ENCODE peak calls at places on chromosomes 7 and 10, in five cellular contexts. One of them, this sample, is unnamed.

GRCh38 chr10:122162566-122163181 is 108.4 kb upstream of the BTBD16 start:
- DNase-seq in BJ: no peak
- DNase-seq in fibroblast of lung: no peak
- DNase-seq in left ventricle myocardium inferior: no peak
- DNase-seq in suprapubic skin: no peak
- DNase-seq in this sample: no peak

GRCh38 chr10:79066460-79067240 is 2.1 kb upstream of the ZMIZ1 start:
- DNase-seq in BJ: no peak
- DNase-seq in fibroblast of lung: peak; percentile 51
- DNase-seq in left ventricle myocardium inferior: no peak
- DNase-seq in suprapubic skin: no peak
- DNase-seq in this sample: no peak

GRCh38 chr10:46787321-46787615 is 124.0 kb upstream of the PTPN20 start:
- DNase-seq in BJ: no peak
- DNase-seq in fibroblast of lung: peak; percentile 73
- DNase-seq in left ventricle myocardium inferior: no peak
- DNase-seq in suprapubic skin: peak; percentile 50
- DNase-seq in this sample: peak; percentile 64

GRCh38 chr7:35430547-35431153 is 176.8 kb upstream of the TBX20 start:
- DNase-seq in BJ: no peak
- DNase-seq in fibroblast of lung: no peak
- DNase-seq in left ventricle myocardium inferior: no peak
- DNase-seq in suprapubic skin: no peak
- DNase-seq in this sample: no peak

GRCh38 chr10:62095341-62096071 is 173.1 kb downstream of the RTKN2 start:
- DNase-seq in BJ: no peak
- DNase-seq in fibroblast of lung: peak; percentile 89
- DNase-seq in left ventricle myocardium inferior: no peak
- DNase-seq in suprapubic skin: no peak
- DNase-seq in this sample: no peak

GRCh38 chr10:73968101-73968515 is 29.8 kb upstream of the VCL start:
- DNase-seq in BJ: no peak
- DNase-seq in fibroblast of lung: peak; percentile 50
- DNase-seq in left ventricle myocardium inferior: no peak
- DNase-seq in suprapubic skin: no peak
- DNase-seq in this sample: no peak

GRCh38 chr7:15954671-15955354 is 268.3 kb upstream of the MEOX2 start:
- DNase-seq in BJ: no peak
- DNase-seq in fibroblast of lung: no peak
- DNase-seq in left ventricle myocardium inferior: no peak
- DNase-seq in suprapubic skin: no peak
- DNase-seq in this sample: no peak

GRCh38 chr7:24724451-24725190 is 32.6 kb downstream of the GSDME start:
- DNase-seq in BJ: no peak
- DNase-seq in fibroblast of lung: no peak
- DNase-seq in left ventricle myocardium inferior: no peak
- DNase-seq in suprapubic skin: no peak
- DNase-seq in this sample: no peak

GRCh38 chr10:71509444-71509843 is 112.7 kb downstream of the CDH23 start:
- DNase-seq in BJ: no peak
- DNase-seq in fibroblast of lung: no peak
- DNase-seq in left ventricle myocardium inferior: no peak
- DNase-seq in suprapubic skin: no peak
- DNase-seq in this sample: peak; percentile 12

GRCh38 chr10:62912086-62912485 is 95.9 kb upstream of the EGR2 start:
- DNase-seq in BJ: no peak
- DNase-seq in fibroblast of lung: no peak
- DNase-seq in left ventricle myocardium inferior: no peak
- DNase-seq in suprapubic skin: no peak
- DNase-seq in this sample: no peak

GRCh38 chr10:112507988-112508387 is 61.0 kb downstream of the VTI1A start:
- DNase-seq in BJ: no peak
- DNase-seq in fibroblast of lung: no peak
- DNase-seq in left ventricle myocardium inferior: no peak
- DNase-seq in suprapubic skin: no peak
- DNase-seq in this sample: no peak

GRCh38 chr7:142669074-142669654 is 80.1 kb upstream of the PRSS1 start:
- DNase-seq in BJ: no peak
- DNase-seq in fibroblast of lung: peak; percentile 22
- DNase-seq in left ventricle myocardium inferior: no peak
- DNase-seq in suprapubic skin: no peak
- DNase-seq in this sample: peak; percentile 11

GRCh38 chr10:102420810-102421644 is at the start of gene FBXL15:
- DNase-seq in BJ: peak; percentile 68
- DNase-seq in fibroblast of lung: peak; percentile 97
- DNase-seq in left ventricle myocardium inferior: peak; percentile 96
- DNase-seq in suprapubic skin: peak; percentile 99
- DNase-seq in this sample: peak; percentile 95

GRCh38 chr10:11016959-11017574 is 605 bp upstream of the CELF2 start:
- DNase-seq in BJ: no peak
- DNase-seq in fibroblast of lung: peak; percentile 26
- DNase-seq in left ventricle myocardium inferior: no peak
- DNase-seq in suprapubic skin: no peak
- DNase-seq in this sample: no peak

GRCh38 chr7:98830972-98831548 is 38.8 kb downstream of the TMEM130 start:
- DNase-seq in BJ: no peak
- DNase-seq in fibroblast of lung: no peak
- DNase-seq in left ventricle myocardium inferior: no peak
- DNase-seq in suprapubic skin: no peak
- DNase-seq in this sample: no peak

GRCh38 chr10:79132681-79133381 is 64.1 kb downstream of the ZMIZ1 start:
- DNase-seq in BJ: no peak
- DNase-seq in fibroblast of lung: no peak
- DNase-seq in left ventricle myocardium inferior: no peak
- DNase-seq in suprapubic skin: no peak
- DNase-seq in this sample: no peak

GRCh38 chr10:79405221-79405994 is 40.0 kb downstream of the ZCCHC24 start:
- DNase-seq in BJ: no peak
- DNase-seq in fibroblast of lung: peak; percentile 87
- DNase-seq in left ventricle myocardium inferior: no peak
- DNase-seq in suprapubic skin: peak; percentile 56
- DNase-seq in this sample: no peak

GRCh38 chr10:71255817-71256660 is 43.7 kb downstream of the UNC5B start:
- DNase-seq in BJ: peak; percentile 55
- DNase-seq in fibroblast of lung: peak; percentile 95
- DNase-seq in left ventricle myocardium inferior: peak; percentile 70
- DNase-seq in suprapubic skin: no peak
- DNase-seq in this sample: peak; percentile 74

GRCh38 chr10:49610015-49610734 is at the start of gene SLC18A3:
- DNase-seq in BJ: no peak
- DNase-seq in fibroblast of lung: no peak
- DNase-seq in left ventricle myocardium inferior: no peak
- DNase-seq in suprapubic skin: peak; percentile 42
- DNase-seq in this sample: no peak

GRCh38 chr10:71234970-71235681 is 22.8 kb downstream of the UNC5B start:
- DNase-seq in BJ: peak; percentile 68
- DNase-seq in fibroblast of lung: peak; percentile 71
- DNase-seq in left ventricle myocardium inferior: peak; percentile 81
- DNase-seq in suprapubic skin: peak; percentile 70
- DNase-seq in this sample: peak; percentile 59

GRCh38 chr7:40887099-40887498 is 752.3 kb downstream of the SUGCT start:
- DNase-seq in BJ: no peak
- DNase-seq in fibroblast of lung: peak; percentile 71
- DNase-seq in left ventricle myocardium inferior: no peak
- DNase-seq in suprapubic skin: no peak
- DNase-seq in this sample: peak; percentile 66

GRCh38 chr7:45657890-45658715 is 83.9 kb downstream of the ADCY1 start:
- DNase-seq in BJ: no peak
- DNase-seq in fibroblast of lung: no peak
- DNase-seq in left ventricle myocardium inferior: no peak
- DNase-seq in suprapubic skin: no peak
- DNase-seq in this sample: no peak

GRCh38 chr7:82444220-82445049 is 858 bp upstream of the CACNA2D1 start:
- DNase-seq in BJ: no peak
- DNase-seq in fibroblast of lung: no peak
- DNase-seq in left ventricle myocardium inferior: no peak
- DNase-seq in suprapubic skin: no peak
- DNase-seq in this sample: no peak

GRCh38 chr10:106873770-106874717 is 290.5 kb downstream of the SORCS1 start:
- DNase-seq in BJ: no peak
- DNase-seq in fibroblast of lung: no peak
- DNase-seq in left ventricle myocardium inferior: no peak
- DNase-seq in suprapubic skin: no peak
- DNase-seq in this sample: no peak

GRCh38 chr10:72847681-72848080 is 45.9 kb upstream of the OIT3 start:
- DNase-seq in BJ: no peak
- DNase-seq in fibroblast of lung: no peak
- DNase-seq in left ventricle myocardium inferior: no peak
- DNase-seq in suprapubic skin: no peak
- DNase-seq in this sample: peak; percentile 16

GRCh38 chr7:157020514-157021070 is 10.1 kb upstream of the MNX1 start:
- DNase-seq in BJ: no peak
- DNase-seq in fibroblast of lung: no peak
- DNase-seq in left ventricle myocardium inferior: no peak
- DNase-seq in suprapubic skin: peak; percentile 58
- DNase-seq in this sample: no peak

GRCh38 chr10:52019078-52019644 is 294.9 kb upstream of the DKK1 start:
- DNase-seq in BJ: no peak
- DNase-seq in fibroblast of lung: no peak
- DNase-seq in left ventricle myocardium inferior: no peak
- DNase-seq in suprapubic skin: no peak
- DNase-seq in this sample: no peak

GRCh38 chr10:69434926-69435325 is 16.3 kb upstream of the TSPAN15 start:
- DNase-seq in BJ: no peak
- DNase-seq in fibroblast of lung: no peak
- DNase-seq in left ventricle myocardium inferior: no peak
- DNase-seq in suprapubic skin: no peak
- DNase-seq in this sample: no peak

GRCh38 chr10:130301026-130301892 is 165.1 kb downstream of the GLRX3 start:
- DNase-seq in BJ: no peak
- DNase-seq in fibroblast of lung: peak; percentile 80
- DNase-seq in left ventricle myocardium inferior: peak; percentile 77
- DNase-seq in suprapubic skin: no peak
- DNase-seq in this sample: no peak

DNA sequence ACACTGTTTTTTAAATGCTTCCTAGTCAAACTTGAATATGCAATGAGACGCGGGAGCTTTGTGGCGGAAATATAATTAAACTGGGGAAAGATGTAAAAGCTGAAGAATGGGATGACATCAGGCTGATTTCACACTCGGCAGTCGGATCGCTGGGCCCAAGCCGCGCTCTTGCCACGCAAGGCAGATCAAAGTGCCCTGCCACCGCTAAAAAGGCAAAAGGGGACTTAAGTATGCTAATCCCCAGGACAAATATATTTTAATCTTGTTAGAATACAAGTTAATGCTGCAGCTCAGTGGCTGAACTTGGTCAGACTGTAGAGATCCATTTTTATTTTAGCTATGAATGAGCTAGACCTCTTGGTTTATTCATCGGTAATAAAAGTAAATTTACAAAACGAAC is 13.8 kb downstream of the EN2 start:
- DNase-seq in BJ: no peak
- DNase-seq in fibroblast of lung: no peak
- DNase-seq in left ventricle myocardium inferior: no peak
- DNase-seq in suprapubic skin: no peak
- DNase-seq in this sample: no peak
- H3K27me3 ChIP-seq in BJ: peaks cover 45% of the 10 kb centered on the region
- H3K27me3 ChIP-seq in fibroblast of lung: peaks cover 37% of the 10 kb centered on the region
- H3K27me3 ChIP-seq in left ventricle myocardium inferior: peaks cover 100% of the 10 kb centered on the region
- H3K27me3 ChIP-seq in suprapubic skin: peaks cover 99% of the 10 kb centered on the region
- H3K27me3 ChIP-seq in this sample: peaks cover 61% of the 10 kb centered on the region

GRCh38 chr7:155514296-155514695 is 32.1 kb downstream of the CNPY1 start:
- DNase-seq in BJ: no peak
- DNase-seq in fibroblast of lung: no peak
- DNase-seq in left ventricle myocardium inferior: no peak
- DNase-seq in suprapubic skin: no peak
- DNase-seq in this sample: no peak

GRCh38 chr7:155516466-155516865 is 29.9 kb downstream of the CNPY1 start:
- DNase-seq in BJ: no peak
- DNase-seq in fibroblast of lung: no peak
- DNase-seq in left ventricle myocardium inferior: no peak
- DNase-seq in suprapubic skin: no peak
- DNase-seq in this sample: no peak

GRCh38 chr7:155513543-155514285 is 32.6 kb downstream of the CNPY1 start:
- DNase-seq in BJ: no peak
- DNase-seq in fibroblast of lung: no peak
- DNase-seq in left ventricle myocardium inferior: no peak
- DNase-seq in suprapubic skin: no peak
- DNase-seq in this sample: no peak

GRCh38 chr7:155517452-155517851 is 28.9 kb downstream of the CNPY1 start:
- DNase-seq in BJ: no peak
- DNase-seq in fibroblast of lung: no peak
- DNase-seq in left ventricle myocardium inferior: no peak
- DNase-seq in suprapubic skin: no peak
- DNase-seq in this sample: no peak

DNA sequence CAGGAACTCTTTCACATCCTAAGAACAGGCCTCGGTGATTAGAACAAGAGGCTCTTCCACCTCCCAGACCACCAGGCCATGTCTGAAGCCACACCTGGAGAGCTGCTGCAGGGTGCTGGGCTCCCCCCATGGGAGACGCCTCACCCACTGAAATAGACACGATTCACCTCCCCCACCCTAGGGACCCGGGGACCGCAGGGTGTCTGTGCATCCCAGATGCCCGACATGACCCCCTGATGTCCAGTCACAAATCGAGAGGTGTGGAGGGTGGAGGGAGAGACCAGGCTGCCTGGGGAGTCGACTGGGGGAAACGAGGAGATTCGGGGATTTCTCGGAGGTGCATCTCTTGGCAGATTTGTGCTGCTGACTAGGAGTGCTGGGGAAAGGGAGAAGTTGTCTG is 31.0 kb downstream of the CNPY1 start:
- DNase-seq in BJ: no peak
- DNase-seq in fibroblast of lung: no peak
- DNase-seq in left ventricle myocardium inferior: no peak
- DNase-seq in suprapubic skin: no peak
- DNase-seq in this sample: no peak
- H3K27me3 ChIP-seq in BJ: peaks cover 2% of the 10 kb centered on the region
- H3K27me3 ChIP-seq in fibroblast of lung: peaks cover under 1% of the 10 kb centered on the region
- H3K27me3 ChIP-seq in left ventricle myocardium inferior: peaks cover 100% of the 10 kb centered on the region
- H3K27me3 ChIP-seq in suprapubic skin: peaks cover 92% of the 10 kb centered on the region
- H3K27me3 ChIP-seq in this sample: peaks cover 12% of the 10 kb centered on the region

GRCh38 chr10:123556736-123557135 is 109.4 kb upstream of the GPR26 start:
- DNase-seq in BJ: no peak
- DNase-seq in fibroblast of lung: no peak
- DNase-seq in left ventricle myocardium inferior: no peak
- DNase-seq in suprapubic skin: peak; percentile 59
- DNase-seq in this sample: no peak
- H3K27me3 ChIP-seq in BJ: no peaks in the 10 kb centered on the region
- H3K27me3 ChIP-seq in fibroblast of lung: no peaks in the 10 kb centered on the region
- H3K27me3 ChIP-seq in left ventricle myocardium inferior: peaks cover 85% of the 10 kb centered on the region
- H3K27me3 ChIP-seq in suprapubic skin: peaks cover 49% of the 10 kb centered on the region
- H3K27me3 ChIP-seq in this sample: no peaks in the 10 kb centered on the region

GRCh38 chr10:101136708-101137121 is 5.6 kb downstream of the TLX1 start:
- DNase-seq in BJ: no peak
- DNase-seq in fibroblast of lung: no peak
- DNase-seq in left ventricle myocardium inferior: no peak
- DNase-seq in suprapubic skin: no peak
- DNase-seq in this sample: no peak
- H3K27me3 ChIP-seq in BJ: peaks cover 86% of the 10 kb centered on the region
- H3K27me3 ChIP-seq in fibroblast of lung: peaks cover 97% of the 10 kb centered on the region
- H3K27me3 ChIP-seq in left ventricle myocardium inferior: peaks cover 100% of the 10 kb centered on the region
- H3K27me3 ChIP-seq in suprapubic skin: peaks cover 100% of the 10 kb centered on the region
- H3K27me3 ChIP-seq in this sample: peaks cover 100% of the 10 kb centered on the region

DNA sequence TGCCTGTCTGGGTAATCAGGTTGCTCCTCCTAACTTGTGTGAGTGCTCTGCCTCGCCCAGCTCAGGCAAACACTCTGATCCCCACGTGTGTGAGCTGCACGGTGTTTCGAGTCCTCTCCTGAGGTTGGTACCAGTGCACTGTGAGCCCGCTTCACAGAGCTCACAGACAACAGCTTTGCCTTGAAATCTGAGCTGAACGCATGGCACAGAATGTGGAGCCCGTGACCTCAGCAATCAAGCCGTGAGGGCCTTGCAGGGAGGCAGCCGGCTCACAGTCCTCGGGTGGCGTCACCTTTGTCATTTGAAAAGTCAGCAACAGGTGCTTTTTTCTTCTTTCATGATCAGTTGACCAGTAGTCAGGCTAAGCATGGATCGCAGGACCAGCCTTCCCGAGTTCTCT is 60.2 kb upstream of the ADGRA1 start:
- DNase-seq in BJ: no peak
- DNase-seq in fibroblast of lung: no peak
- DNase-seq in left ventricle myocardium inferior: no peak
- DNase-seq in suprapubic skin: no peak
- DNase-seq in this sample: no peak
- H3K27me3 ChIP-seq in BJ: no peaks in the 10 kb centered on the region
- H3K27me3 ChIP-seq in fibroblast of lung: no peaks in the 10 kb centered on the region
- H3K27me3 ChIP-seq in left ventricle myocardium inferior: peaks cover 96% of the 10 kb centered on the region
- H3K27me3 ChIP-seq in suprapubic skin: peaks cover 93% of the 10 kb centered on the region
- H3K27me3 ChIP-seq in this sample: no peaks in the 10 kb centered on the region